ENCODE peak calls at places on chromosomes 5 and 9, in eight cellular contexts. One of them, this sample, is unnamed.

GRCh38 chr5:31197183-31197582 is 3.7 kb downstream of the CDH6 start:
- DNase-seq in heart right ventricle: no peak
- DNase-seq in uterus: no peak
- DNase-seq in CD8-positive, alpha-beta T cell: no peak
- DNase-seq in mesendoderm: no peak
- DNase-seq in colonic mucosa: no peak
- DNase-seq in hepatocyte: no peak
- DNase-seq in BE2C: no peak
- DNase-seq in this sample: no peak

GRCh38 chr5:127353761-127354160 is 63.2 kb downstream of the MEGF10 start:
- DNase-seq in heart right ventricle: no peak
- DNase-seq in uterus: no peak
- DNase-seq in CD8-positive, alpha-beta T cell: no peak
- DNase-seq in mesendoderm: no peak
- DNase-seq in colonic mucosa: peak; percentile 25
- DNase-seq in hepatocyte: peak; percentile 17
- DNase-seq in BE2C: no peak
- DNase-seq in this sample: no peak

GRCh38 chr9:2904242-2904930 is 60.5 kb upstream of the PUM3 start:
- DNase-seq in heart right ventricle: no peak
- DNase-seq in uterus: no peak
- DNase-seq in CD8-positive, alpha-beta T cell: no peak
- DNase-seq in mesendoderm: no peak
- DNase-seq in colonic mucosa: no peak
- DNase-seq in hepatocyte: no peak
- DNase-seq in BE2C: no peak
- DNase-seq in this sample: no peak

GRCh38 chr5:16773990-16774389 is 157.2 kb upstream of the RETREG1 start:
- DNase-seq in heart right ventricle: no peak
- DNase-seq in uterus: no peak
- DNase-seq in CD8-positive, alpha-beta T cell: no peak
- DNase-seq in mesendoderm: peak; percentile 25
- DNase-seq in colonic mucosa: no peak
- DNase-seq in hepatocyte: no peak
- DNase-seq in BE2C: no peak
- DNase-seq in this sample: no peak

GRCh38 chr9:134171316-134172197 is 7.2 kb upstream of the RNU6ATAC start:
- DNase-seq in heart right ventricle: no peak
- DNase-seq in uterus: no peak
- DNase-seq in CD8-positive, alpha-beta T cell: no peak
- DNase-seq in mesendoderm: no peak
- DNase-seq in colonic mucosa: no peak
- DNase-seq in hepatocyte: peak; percentile 48
- DNase-seq in BE2C: no peak
- DNase-seq in this sample: no peak

GRCh38 chr5:172641359-172642045 is 439 bp downstream of the NEURL1B start:
- DNase-seq in heart right ventricle: peak; percentile 49
- DNase-seq in uterus: no peak
- DNase-seq in CD8-positive, alpha-beta T cell: no peak
- DNase-seq in mesendoderm: no peak
- DNase-seq in colonic mucosa: no peak
- DNase-seq in hepatocyte: no peak
- DNase-seq in BE2C: peak; percentile 40
- DNase-seq in this sample: no peak

GRCh38 chr5:159230657-159231056 is 21.3 kb upstream of the RNF145 start:
- DNase-seq in heart right ventricle: no peak
- DNase-seq in uterus: no peak
- DNase-seq in CD8-positive, alpha-beta T cell: no peak
- DNase-seq in mesendoderm: peak; percentile 28
- DNase-seq in colonic mucosa: no peak
- DNase-seq in hepatocyte: no peak
- DNase-seq in BE2C: peak; percentile 38
- DNase-seq in this sample: no peak

GRCh38 chr5:122142480-122142879 is 13.1 kb downstream of the ZNF474 start:
- DNase-seq in heart right ventricle: no peak
- DNase-seq in uterus: no peak
- DNase-seq in CD8-positive, alpha-beta T cell: no peak
- DNase-seq in mesendoderm: no peak
- DNase-seq in colonic mucosa: no peak
- DNase-seq in hepatocyte: no peak
- DNase-seq in BE2C: no peak
- DNase-seq in this sample: no peak

GRCh38 chr9:19229725-19230355 is 653 bp upstream of the DENND4C start:
- DNase-seq in heart right ventricle: peak; percentile 52
- DNase-seq in uterus: no peak
- DNase-seq in CD8-positive, alpha-beta T cell: no peak
- DNase-seq in mesendoderm: peak; percentile 89
- DNase-seq in colonic mucosa: peak; percentile 78
- DNase-seq in hepatocyte: no peak
- DNase-seq in BE2C: no peak
- DNase-seq in this sample: no peak

DNA sequence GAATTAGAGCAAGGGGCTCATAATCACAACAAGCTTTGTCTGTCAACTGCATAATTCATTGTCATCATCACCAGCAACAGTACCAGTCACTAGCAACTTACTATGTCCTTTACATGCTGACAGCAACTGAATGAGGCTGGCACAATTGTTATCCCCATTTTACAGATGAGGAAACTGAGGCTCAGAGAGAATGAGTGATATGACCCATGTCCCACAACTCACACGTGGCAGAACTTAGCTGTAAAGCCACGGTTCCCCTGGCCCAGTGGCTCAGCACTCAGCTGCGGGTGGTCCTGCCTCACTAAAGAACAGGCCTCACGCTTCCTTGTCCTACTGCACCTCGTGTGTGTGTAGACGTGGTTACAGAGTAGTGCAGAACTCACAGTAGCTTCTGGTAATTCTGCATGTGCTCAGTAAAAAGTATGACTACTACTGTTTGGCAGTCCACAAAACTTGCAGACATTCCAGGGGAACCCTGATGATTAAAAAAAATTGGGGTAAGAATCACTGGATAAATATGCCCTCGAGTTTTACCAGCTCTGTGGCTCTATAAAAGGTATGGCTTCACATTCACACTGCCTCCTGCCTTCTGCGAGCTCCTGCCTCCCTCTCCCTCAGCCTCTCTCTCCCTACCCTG is 30.2 kb downstream of the AFAP1L1 start:
- DNase-seq in heart right ventricle: no peak
- DNase-seq in uterus: no peak
- DNase-seq in CD8-positive, alpha-beta T cell: no peak
- DNase-seq in mesendoderm: no peak
- DNase-seq in colonic mucosa: no peak
- DNase-seq in hepatocyte: no peak
- DNase-seq in BE2C: no peak
- DNase-seq in this sample: no peak
- H3K4me1 ChIP-seq in heart right ventricle: peaks cover 52% of the 10 kb centered on the region
- H3K4me1 ChIP-seq in uterus: no peaks in the 10 kb centered on the region
- H3K4me1 ChIP-seq in CD8-positive, alpha-beta T cell: peaks cover 25% of the 10 kb centered on the region
- H3K4me1 ChIP-seq in mesendoderm: no peaks in the 10 kb centered on the region
- H3K4me1 ChIP-seq in colonic mucosa: no peaks in the 10 kb centered on the region
- H3K4me1 ChIP-seq in hepatocyte: peaks cover 13% of the 10 kb centered on the region
- H3K4me1 ChIP-seq in BE2C: no peaks in the 10 kb centered on the region
- H3K4me1 ChIP-seq in this sample: no peaks in the 10 kb centered on the region

DNA sequence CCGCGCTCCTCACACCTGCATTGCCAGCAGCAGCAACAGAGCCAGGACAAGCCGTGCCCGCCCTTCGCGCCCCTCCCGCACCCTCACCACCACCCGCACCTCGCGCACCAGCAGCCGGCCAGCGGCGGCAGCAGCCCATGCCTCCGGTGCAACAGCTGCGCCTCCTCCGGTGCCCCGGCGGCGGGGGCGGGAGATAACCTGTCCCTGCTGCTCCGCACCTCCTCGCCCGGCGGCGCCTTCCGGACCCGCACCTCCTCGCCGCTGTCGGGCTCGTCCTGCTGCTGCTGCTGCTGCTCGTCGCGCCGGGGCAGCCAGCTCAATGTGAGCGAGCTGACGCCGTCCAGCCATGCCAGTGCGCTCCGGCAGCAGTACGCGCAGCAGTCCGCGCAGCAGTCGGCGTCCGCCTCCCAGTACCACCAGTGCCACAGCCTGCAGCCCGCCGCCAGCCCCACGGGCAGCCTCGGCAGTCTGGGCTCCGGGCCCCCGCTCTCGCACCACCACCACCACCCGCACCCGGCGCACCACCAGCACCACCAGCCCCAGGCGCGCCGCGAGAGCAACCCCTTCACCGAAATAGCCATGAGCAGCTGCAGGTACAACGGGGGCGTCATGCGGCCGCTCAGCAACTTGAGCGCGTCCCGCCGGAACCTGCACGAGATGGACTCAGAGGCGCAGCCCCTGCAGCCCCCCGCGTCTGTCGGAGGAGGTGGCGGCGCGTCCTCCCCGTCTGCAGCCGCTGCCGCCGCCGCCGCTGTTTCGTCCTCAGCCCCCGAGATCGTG is 517 bp downstream of the KCNN2 start:
- DNase-seq in heart right ventricle: peak; percentile 28
- DNase-seq in uterus: no peak
- DNase-seq in CD8-positive, alpha-beta T cell: no peak
- DNase-seq in mesendoderm: peak; percentile 76
- DNase-seq in colonic mucosa: no peak
- DNase-seq in hepatocyte: peak; percentile 51
- DNase-seq in BE2C: no peak
- DNase-seq in this sample: no peak
- H3K4me3 ChIP-seq in heart right ventricle: peak overlapping the region; percentile 75
- H3K4me3 ChIP-seq in uterus: peak overlapping the region; percentile 42
- H3K4me3 ChIP-seq in CD8-positive, alpha-beta T cell: no peak overlapping the region
- H3K4me3 ChIP-seq in mesendoderm: peak overlapping the region; percentile 18
- H3K4me3 ChIP-seq in colonic mucosa: peak overlapping the region; percentile 54
- H3K4me3 ChIP-seq in hepatocyte: peak overlapping the region; percentile 59
- H3K4me3 ChIP-seq in BE2C: peak overlapping the region; percentile 51
- H3K4me3 ChIP-seq in this sample: peak overlapping the region; percentile 54

GRCh38 chr9:136550439-136551085 is 4.7 kb upstream of the NOTCH1 start:
- DNase-seq in heart right ventricle: peak; percentile 18
- DNase-seq in uterus: no peak
- DNase-seq in CD8-positive, alpha-beta T cell: no peak
- DNase-seq in mesendoderm: no peak
- DNase-seq in colonic mucosa: no peak
- DNase-seq in hepatocyte: no peak
- DNase-seq in BE2C: no peak
- DNase-seq in this sample: no peak

GRCh38 chr9:136552117-136552685 is 6.4 kb upstream of the NOTCH1 start:
- DNase-seq in heart right ventricle: peak; percentile 26
- DNase-seq in uterus: peak; percentile 64
- DNase-seq in CD8-positive, alpha-beta T cell: no peak
- DNase-seq in mesendoderm: no peak
- DNase-seq in colonic mucosa: no peak
- DNase-seq in hepatocyte: peak; percentile 62
- DNase-seq in BE2C: no peak
- DNase-seq in this sample: peak; percentile 47

GRCh38 chr9:136549010-136549980 is 3.4 kb upstream of the NOTCH1 start:
- DNase-seq in heart right ventricle: no peak
- DNase-seq in uterus: no peak
- DNase-seq in CD8-positive, alpha-beta T cell: no peak
- DNase-seq in mesendoderm: no peak
- DNase-seq in colonic mucosa: no peak
- DNase-seq in hepatocyte: no peak
- DNase-seq in BE2C: no peak
- DNase-seq in this sample: no peak

GRCh38 chr9:136553581-136553980 is 7.7 kb upstream of the NOTCH1 start:
- DNase-seq in heart right ventricle: no peak
- DNase-seq in uterus: no peak
- DNase-seq in CD8-positive, alpha-beta T cell: no peak
- DNase-seq in mesendoderm: no peak
- DNase-seq in colonic mucosa: no peak
- DNase-seq in hepatocyte: no peak
- DNase-seq in BE2C: no peak
- DNase-seq in this sample: no peak

GRCh38 chr9:136551401-136552116 is 5.7 kb upstream of the NOTCH1 start:
- DNase-seq in heart right ventricle: peak; percentile 78
- DNase-seq in uterus: peak; percentile 92
- DNase-seq in CD8-positive, alpha-beta T cell: no peak
- DNase-seq in mesendoderm: peak; percentile 74
- DNase-seq in colonic mucosa: peak; percentile 84
- DNase-seq in hepatocyte: peak; percentile 84
- DNase-seq in BE2C: no peak
- DNase-seq in this sample: peak; percentile 85
- H3K4me1 ChIP-seq in heart right ventricle: peaks cover 54% of the 10 kb centered on the region
- H3K4me1 ChIP-seq in uterus: peaks cover 7% of the 10 kb centered on the region
- H3K4me1 ChIP-seq in CD8-positive, alpha-beta T cell: peaks cover 20% of the 10 kb centered on the region
- H3K4me1 ChIP-seq in mesendoderm: peaks cover 20% of the 10 kb centered on the region
- H3K4me1 ChIP-seq in colonic mucosa: peaks cover 13% of the 10 kb centered on the region
- H3K4me1 ChIP-seq in hepatocyte: peaks cover 43% of the 10 kb centered on the region
- H3K4me1 ChIP-seq in BE2C: no peaks in the 10 kb centered on the region
- H3K4me1 ChIP-seq in this sample: peaks cover 4% of the 10 kb centered on the region

DNA sequence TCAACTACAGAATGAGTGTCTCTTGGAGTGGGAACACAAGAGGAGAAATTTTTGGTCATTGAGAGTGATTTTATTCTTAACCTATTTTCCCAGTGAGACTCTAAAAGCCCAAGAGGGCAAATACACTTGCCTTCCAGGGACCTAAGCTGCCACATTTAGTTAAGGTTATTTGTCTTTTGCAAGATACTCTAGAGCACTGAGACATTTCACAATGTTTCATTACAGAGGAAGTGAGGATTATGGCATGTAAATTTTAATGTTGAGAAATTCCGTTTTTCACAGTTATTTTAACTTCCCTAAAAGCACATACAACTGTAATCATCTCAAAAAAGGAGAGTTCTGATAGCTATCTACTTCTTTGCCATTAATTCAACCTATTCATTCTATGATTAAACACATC is 38.7 kb upstream of the RAB3C start:
- DNase-seq in heart right ventricle: no peak
- DNase-seq in uterus: no peak
- DNase-seq in CD8-positive, alpha-beta T cell: no peak
- DNase-seq in mesendoderm: no peak
- DNase-seq in colonic mucosa: no peak
- DNase-seq in hepatocyte: no peak
- DNase-seq in BE2C: no peak
- DNase-seq in this sample: no peak
- H3K4me3 ChIP-seq in heart right ventricle: no peak overlapping the region
- H3K4me3 ChIP-seq in uterus: no peak overlapping the region
- H3K4me3 ChIP-seq in CD8-positive, alpha-beta T cell: no peak overlapping the region
- H3K4me3 ChIP-seq in mesendoderm: no peak overlapping the region
- H3K4me3 ChIP-seq in colonic mucosa: no peak overlapping the region
- H3K4me3 ChIP-seq in hepatocyte: no peak overlapping the region
- H3K4me3 ChIP-seq in BE2C: no peak overlapping the region
- H3K4me3 ChIP-seq in this sample: no peak overlapping the region

GRCh38 chr5:132103969-132104391 is 30.4 kb downstream of the CSF2 start:
- DNase-seq in heart right ventricle: no peak
- DNase-seq in uterus: no peak
- DNase-seq in CD8-positive, alpha-beta T cell: no peak
- DNase-seq in mesendoderm: no peak
- DNase-seq in colonic mucosa: no peak
- DNase-seq in hepatocyte: no peak
- DNase-seq in BE2C: no peak
- DNase-seq in this sample: no peak
- H3K4me1 ChIP-seq in heart right ventricle: peaks cover 49% of the 10 kb centered on the region
- H3K4me1 ChIP-seq in uterus: no peaks in the 10 kb centered on the region
- H3K4me1 ChIP-seq in CD8-positive, alpha-beta T cell: peaks cover 54% of the 10 kb centered on the region
- H3K4me1 ChIP-seq in mesendoderm: no peaks in the 10 kb centered on the region
- H3K4me1 ChIP-seq in colonic mucosa: no peaks in the 10 kb centered on the region
- H3K4me1 ChIP-seq in hepatocyte: no peaks in the 10 kb centered on the region
- H3K4me1 ChIP-seq in BE2C: peaks cover 29% of the 10 kb centered on the region
- H3K4me1 ChIP-seq in this sample: peaks cover 21% of the 10 kb centered on the region